ENCODE peak calls at places on chromosomes 7 and 10, in four cellular contexts. T is uterus, F is IMR-90, K is sigmoid colon. R is an unnamed sample.

GRCh38 chr10:119025336-119025735 is 4.2 kb upstream of the NANOS1 start:
- DNase-seq in F (peak; percentile 64), K (peak; percentile 93), T (peak; percentile 59), R (no peak)

GRCh38 chr7:126700807-126701604 is 551.7 kb downstream of the GRM8 start:
- DNase-seq in T (no peak), K (no peak), F (peak; percentile 78), R (no peak)

GRCh38 chr10:36779238-36779846 is 346.1 kb upstream of the ANKRD30A start:
- DNase-seq in K (no peak), T (peak; percentile 21), F (peak; percentile 81), R (peak; percentile 73)

GRCh38 chr10:114810926-114811325 is 10.7 kb upstream of the FHIP2A start:
- DNase-seq in T (no peak), F (no peak), K (no peak), R (no peak)

GRCh38 chr7:12322287-12322902 is 81.3 kb downstream of the VWDE start:
- DNase-seq in K (no peak), T (no peak), F (peak; percentile 38), R (no peak)

GRCh38 chr7:106314875-106315274 is 30.1 kb upstream of the NAMPT start:
- DNase-seq in F (no peak), T (no peak), K (no peak), R (no peak)

GRCh38 chr10:77328272-77328816 is 309.3 kb downstream of the KCNMA1 start:
- DNase-seq in F (peak; percentile 48), K (no peak), T (no peak), R (peak; percentile 41)

GRCh38 chr7:116876664-116877442 is 14.5 kb downstream of the CAPZA2 start:
- DNase-seq in T (no peak), F (peak; percentile 38), K (no peak), R (no peak)

GRCh38 chr7:1007901-1008300 is 24.9 kb downstream of the CYP2W1 start:
- DNase-seq in T (no peak), K (no peak), F (no peak), R (no peak)

GRCh38 chr10:71083457-71083975 is 128.9 kb upstream of the UNC5B start:
- DNase-seq in T (no peak), K (peak; percentile 26), F (no peak), R (peak; percentile 19)

GRCh38 chr7:73937014-73937413 is 76.1 kb downstream of the TMEM270 start:
- DNase-seq in F (peak; percentile 21), T (no peak), K (no peak), R (no peak)

GRCh38 chr10:100053686-100054460 is 27.8 kb downstream of the CPN1 start:
- DNase-seq in T (no peak), F (no peak), K (no peak), R (no peak)

GRCh38 chr7:106625678-106626301 is 35.2 kb downstream of the CCDC71L start:
- DNase-seq in T (no peak), F (no peak), K (no peak), R (no peak)

GRCh38 chr7:101550641-101551531 is 78.2 kb downstream of the MYL10 start:
- DNase-seq in K (peak; percentile 57), F (no peak), T (peak; percentile 7), R (peak; percentile 74)

GRCh38 chr7:64947252-64948000 is 43.4 kb downstream of the ZNF117 start:
- DNase-seq in T (no peak), F (no peak), K (no peak), R (peak; percentile 72)

GRCh38 chr7:100353685-100354330 is 4.1 kb upstream of the PILRB start:
- DNase-seq in F (no peak), T (no peak), K (peak; percentile 57), R (no peak)

GRCh38 chr7:123570390-123571182 is 13.0 kb upstream of the NDUFA5 start:
- DNase-seq in K (no peak), T (no peak), F (no peak), R (no peak)

GRCh38 chr7:26857534-26858228 is 6.7 kb downstream of the SKAP2 start:
- DNase-seq in K (peak; percentile 64), T (no peak), F (peak; percentile 67), R (peak; percentile 38)

GRCh38 chr7:26858735-26859134 is 5.7 kb downstream of the SKAP2 start:
- DNase-seq in T (no peak), K (no peak), F (no peak), R (peak; percentile 12)

GRCh38 chr7:26856481-26856880 is 7.9 kb downstream of the SKAP2 start:
- DNase-seq in T (no peak), K (no peak), F (peak; percentile 62), R (no peak)

GRCh38 chr7:26858229-26858568 is 6.2 kb downstream of the SKAP2 start:
- DNase-seq in K (no peak), F (peak; percentile 5), T (no peak), R (no peak)

GRCh38 chr7:26857170-26857533 is 7.2 kb downstream of the SKAP2 start:
- DNase-seq in F (no peak), K (no peak), T (no peak), R (no peak)
- H3K4me3 ChIP-seq in F (peak overlapping the region; percentile 46), K (peak overlapping the region; percentile 32), T (no peak overlapping the region), R (no peak overlapping the region)

GRCh38 chr10:93062499-93063216 is 2.1 kb downstream of the CYP26C1 start:
- DNase-seq in T (no peak), F (peak; percentile 44), K (no peak), R (peak; percentile 91)
- H3K27me3 ChIP-seq in T (peaks cover 11% of the 10 kb centered on the region), F (peaks cover 75% of the 10 kb centered on the region), K (peaks cover 73% of the 10 kb centered on the region), R (peaks cover 98% of the 10 kb centered on the region)

GRCh38 chr7:76016191-76016947 is 22.0 kb upstream of the TMEM120A start:
- DNase-seq in T (no peak), F (peak; percentile 41), K (no peak), R (no peak)

GRCh38 chr7:76008156-76008687 is 13.8 kb upstream of the TMEM120A start:
- DNase-seq in T (no peak), K (peak; percentile 42), F (no peak), R (peak; percentile 41)

GRCh38 chr7:76009672-76010600 is 15.5 kb upstream of the TMEM120A start:
- DNase-seq in F (no peak), K (peak; percentile 42), T (no peak), R (no peak)

DNA sequence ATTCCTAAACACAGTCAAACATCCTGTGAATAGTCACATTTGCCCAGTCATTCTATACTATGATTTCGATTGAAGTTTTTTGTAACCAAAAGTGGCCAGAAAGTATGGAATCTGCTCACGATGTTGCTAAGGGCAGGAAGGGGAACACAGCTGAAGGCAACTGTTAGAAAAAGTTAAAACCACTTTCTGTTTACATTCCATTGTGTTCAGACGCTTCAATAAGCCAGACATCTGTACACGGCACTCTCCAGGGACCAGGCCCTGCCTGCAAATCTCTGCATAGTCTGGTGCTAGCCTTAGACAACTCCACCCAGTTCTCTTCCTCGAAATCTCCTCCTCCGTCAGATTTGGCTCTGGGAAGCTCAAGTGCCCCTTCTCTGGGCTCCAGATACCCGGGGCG is 17.0 kb upstream of the TMEM120A start:
- DNase-seq in K (peak; percentile 79), F (peak; percentile 90), T (no peak), R (no peak)
- H3K4me3 ChIP-seq in K (no peak overlapping the region), F (no peak overlapping the region), T (no peak overlapping the region), R (no peak overlapping the region)

GRCh38 chr7:45173596-45174327 is 16.2 kb downstream of the RAMP3 start:
- DNase-seq in T (no peak), K (peak; percentile 48), F (no peak), R (no peak)
- H3K27me3 ChIP-seq in T (no peaks in the 10 kb centered on the region), K (no peaks in the 10 kb centered on the region), F (peaks cover 22% of the 10 kb centered on the region), R (no peaks in the 10 kb centered on the region)

GRCh38 chr10:133381041-133381440 is 2.0 kb downstream of the PAOX start:
- DNase-seq in F (no peak), T (no peak), K (no peak), R (no peak)

GRCh38 chr10:133379152-133379800 is at the start of gene PAOX:
- DNase-seq in F (peak; percentile 46), T (peak; percentile 73), K (peak; percentile 88), R (peak; percentile 98)

GRCh38 chr10:133377818-133378250 is 1.2 kb upstream of the PAOX start:
- DNase-seq in K (no peak), F (no peak), T (peak; percentile 27), R (peak; percentile 85)

GRCh38 chr10:133378251-133379096 is 588 bp upstream of the PAOX start:
- DNase-seq in F (peak; percentile 32), T (peak; percentile 69), K (peak; percentile 81), R (peak; percentile 92)

DNA sequence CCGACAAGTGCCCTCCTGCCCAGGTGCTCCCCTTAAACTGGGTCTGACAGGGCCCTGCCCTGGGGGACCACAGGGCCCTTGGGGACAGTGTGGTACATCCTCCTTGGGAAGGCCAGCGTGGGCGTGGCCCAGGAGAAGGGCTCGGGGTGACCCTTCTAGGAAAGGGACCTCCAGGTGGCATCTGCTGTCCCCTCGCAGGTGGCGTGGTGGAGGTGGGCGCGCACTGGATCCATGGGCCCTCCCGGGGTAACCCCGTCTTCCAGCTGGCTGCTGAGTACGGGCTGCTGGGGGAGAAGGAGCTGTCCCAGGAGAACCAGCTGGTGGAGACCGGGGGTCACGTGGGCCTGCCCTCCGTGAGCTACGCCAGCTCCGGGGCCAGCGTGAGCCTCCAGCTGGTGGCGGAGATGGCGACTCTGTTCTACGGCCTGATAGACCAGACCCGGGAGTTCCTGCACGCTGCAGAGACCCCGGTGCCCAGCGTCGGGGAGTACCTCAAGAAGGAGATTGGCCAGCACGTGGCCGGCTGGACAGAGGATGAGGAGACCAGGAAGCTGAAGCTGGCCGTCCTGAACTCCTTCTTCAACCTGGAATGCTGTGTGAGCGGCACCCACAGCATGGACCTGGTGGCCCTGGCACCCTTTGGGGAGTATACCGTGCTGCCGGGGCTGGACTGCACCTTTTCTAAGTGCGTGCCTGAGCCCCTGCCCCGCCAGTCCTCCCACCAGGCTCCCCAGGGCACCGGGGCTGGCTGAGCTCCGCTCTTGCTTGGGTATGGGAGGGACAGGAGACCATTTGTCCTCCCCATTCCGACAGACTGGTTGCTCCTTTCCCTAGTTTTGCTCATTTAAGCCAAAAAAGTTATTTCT is 972 bp downstream of the PAOX start:
- DNase-seq in K (no peak), T (peak; percentile 35), F (no peak), R (peak; percentile 60)
- H3K4me3 ChIP-seq in K (peak overlapping the region; percentile 82), T (peak overlapping the region; percentile 39), F (peak overlapping the region; percentile 93), R (peak overlapping the region; percentile 54)

DNA sequence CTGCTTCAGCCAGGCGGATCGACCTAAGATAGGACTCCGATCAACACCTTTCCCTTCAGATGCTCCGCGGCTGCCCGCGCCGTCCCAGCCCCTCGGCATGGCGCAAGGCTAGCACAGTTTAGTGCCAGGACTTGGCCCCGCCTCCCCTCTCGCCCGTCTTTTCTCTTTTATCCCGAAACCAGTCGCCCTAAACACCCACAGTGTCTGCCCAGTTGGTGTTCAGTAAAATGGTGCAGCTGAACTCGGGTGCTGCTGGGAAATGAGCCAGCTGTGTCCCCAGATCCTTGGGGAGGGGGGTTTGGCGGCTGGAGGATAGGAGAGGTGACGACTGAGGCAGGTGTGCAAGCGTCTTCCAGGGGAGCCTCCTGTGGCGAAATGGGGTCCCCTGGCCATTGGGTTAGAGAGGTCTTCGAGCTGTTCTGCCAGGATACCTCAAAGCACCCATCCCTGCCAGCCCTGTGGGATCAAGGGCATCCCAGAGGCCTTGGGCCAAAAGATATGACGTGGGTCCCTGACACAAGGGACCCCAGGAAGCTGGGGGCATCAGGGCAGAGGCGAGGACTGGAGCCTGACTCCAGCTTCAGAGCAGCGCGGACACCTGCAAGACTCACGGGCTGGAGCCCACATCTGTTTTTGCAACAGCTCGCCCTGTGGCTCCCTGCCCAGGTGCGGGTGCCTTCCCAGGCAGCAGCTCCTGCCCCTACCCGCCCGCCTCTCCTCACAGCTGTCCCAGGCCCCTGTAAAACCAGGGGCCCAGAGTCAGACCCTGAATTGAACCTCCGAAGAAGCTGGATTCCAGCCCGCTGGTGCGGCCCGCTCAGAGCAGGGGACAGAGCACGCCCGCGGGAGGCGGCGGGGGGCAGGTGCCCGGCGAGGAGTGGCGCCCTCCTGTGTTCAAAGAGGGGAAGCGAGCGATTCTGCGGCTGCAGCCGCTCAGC is 88.8 kb downstream of the BEND7 start:
- DNase-seq in T (peak; percentile 35), K (peak; percentile 66), F (no peak), R (peak; percentile 93)
- H3K27me3 ChIP-seq in T (no peaks in the 10 kb centered on the region), K (peaks cover 7% of the 10 kb centered on the region), F (peaks cover 28% of the 10 kb centered on the region), R (peaks cover 18% of the 10 kb centered on the region)

GRCh38 chr10:122245897-122246296 is 25.2 kb upstream of the BTBD16 start:
- DNase-seq in K (peak; percentile 25), F (no peak), T (no peak), R (no peak)
- H3K4me3 ChIP-seq in K (no peak overlapping the region), F (no peak overlapping the region), T (no peak overlapping the region), R (no peak overlapping the region)